ENCODE peak calls at places on chromosomes 12 and 14, in ten cellular contexts. U, C, Y, H, K, O, Q, M, N and P are unnamed samples.

GRCh38 chr12:64610660-64611429 is 550 bp downstream of the RASSF3 start:
- DNase-seq in U (peak; percentile 92), C (peak; percentile 82), Y (peak; percentile 69), H (no peak), K (peak; percentile 54), O (no peak), Q (peak; percentile 44), M (peak; percentile 79), N (peak; percentile 81), P (peak; percentile 54)

GRCh38 chr14:77376380-77376770 is 519 bp downstream of the TMED8 start:
- DNase-seq in U (no peak), C (peak; percentile 69), Y (peak; percentile 25), H (no peak), K (peak; percentile 15), O (no peak), Q (no peak), M (peak; percentile 26), N (no peak), P (no peak)

GRCh38 chr12:56657416-56658379 is 11.9 kb upstream of the ATP5F1B start:
- DNase-seq in U (no peak), C (no peak), Y (no peak), H (no peak), K (no peak), O (no peak), Q (no peak), M (no peak), N (no peak), P (no peak)

GRCh38 chr12:103884316-103884715 is 43.3 kb upstream of the NT5DC3 start:
- DNase-seq in U (no peak), C (peak; percentile 51), Y (no peak), H (no peak), K (peak; percentile 62), O (no peak), Q (no peak), M (peak; percentile 24), N (no peak), P (no peak)

GRCh38 chr14:52325126-52325525 is 11.0 kb downstream of the PTGER2 start:
- DNase-seq in U (no peak), C (no peak), Y (no peak), H (no peak), K (no peak), O (no peak), Q (no peak), M (no peak), N (no peak), P (no peak)

GRCh38 chr14:23624830-23625404 is 11.2 kb upstream of the DHRS2 start:
- DNase-seq in U (no peak), C (no peak), Y (no peak), H (no peak), K (no peak), O (no peak), Q (no peak), M (no peak), N (no peak), P (no peak)

GRCh38 chr12:27999970-28000369 is 27.4 kb upstream of the PTHLH start:
- DNase-seq in U (no peak), C (no peak), Y (no peak), H (no peak), K (no peak), O (no peak), Q (no peak), M (no peak), N (no peak), P (no peak)

GRCh38 chr12:93137656-93138612 is 208.8 kb upstream of the EEA1 start:
- DNase-seq in U (no peak), C (no peak), Y (no peak), H (no peak), K (peak; percentile 60), O (no peak), Q (no peak), M (no peak), N (no peak), P (no peak)

GRCh38 chr12:122052285-122052684 is 26.3 kb upstream of the MLXIP start:
- DNase-seq in U (no peak), C (no peak), Y (no peak), H (no peak), K (no peak), O (no peak), Q (no peak), M (no peak), N (no peak), P (no peak)

GRCh38 chr12:132108211-132108832 is 35.8 kb downstream of the DDX51 start:
- DNase-seq in U (peak; percentile 33), C (no peak), Y (no peak), H (no peak), K (no peak), O (no peak), Q (no peak), M (no peak), N (peak; percentile 34), P (no peak)

GRCh38 chr12:98228619-98229538 is 286.5 kb upstream of the TMPO start:
- DNase-seq in U (no peak), C (no peak), Y (no peak), H (no peak), K (no peak), O (no peak), Q (no peak), M (no peak), N (no peak), P (no peak)

GRCh38 chr12:77965790-77966189 is 135.1 kb downstream of the NAV3 start:
- DNase-seq in U (no peak), C (no peak), Y (no peak), H (no peak), K (no peak), O (no peak), Q (no peak), M (no peak), N (no peak), P (no peak)
- TF ChIP-seq EP300 in U (no peak), C (no peak), Y (no peak), H (no peak), K (no peak), O (no peak), Q (no peak), M (no peak), N (no peak), P (no peak)

DNA sequence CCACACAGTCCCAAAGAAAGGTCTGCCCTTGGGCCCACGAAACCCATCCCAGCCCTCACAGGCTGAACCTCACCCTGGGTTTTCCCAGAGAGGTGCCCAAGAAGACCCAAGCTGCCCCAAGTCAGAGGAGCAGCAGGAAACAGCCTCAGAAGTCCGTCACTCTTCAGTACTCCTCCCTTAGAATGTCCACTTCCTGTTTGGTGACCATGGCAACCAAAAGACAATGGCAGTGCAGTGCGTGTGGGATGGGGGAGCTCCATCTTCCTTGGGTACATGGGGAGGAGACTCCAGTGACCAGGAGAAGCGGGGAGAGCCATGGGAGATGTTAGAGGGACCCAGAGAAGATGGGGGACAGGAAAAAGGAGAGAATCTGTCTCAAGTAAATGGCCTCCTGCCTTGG is 11.3 kb downstream of the SELPLG start:
- DNase-seq in U (no peak), C (no peak), Y (no peak), H (no peak), K (peak; percentile 65), O (no peak), Q (peak; percentile 49), M (no peak), N (no peak), P (no peak)
- TF ChIP-seq EP300 in U (peak; percentile 89), C (no peak), Y (no peak), H (no peak), K (no peak), O (no peak), Q (no peak), M (no peak), N (no peak), P (no peak)

GRCh38 chr12:120980800-120981368 is 2.5 kb downstream of the HNF1A start:
- DNase-seq in U (no peak), C (no peak), Y (peak; percentile 82), H (no peak), K (peak; percentile 85), O (no peak), Q (no peak), M (peak; percentile 71), N (no peak), P (no peak)

GRCh38 chr12:120984351-120984898 is 6.1 kb downstream of the HNF1A start:
- DNase-seq in U (no peak), C (peak; percentile 79), Y (peak; percentile 83), H (no peak), K (peak; percentile 84), O (no peak), Q (peak; percentile 87), M (peak; percentile 83), N (no peak), P (no peak)

GRCh38 chr12:120981407-120981921 is 3.1 kb downstream of the HNF1A start:
- DNase-seq in U (no peak), C (no peak), Y (no peak), H (no peak), K (peak; percentile 87), O (no peak), Q (no peak), M (no peak), N (no peak), P (no peak)

GRCh38 chr12:120982659-120983058 is 4.3 kb downstream of the HNF1A start:
- DNase-seq in U (no peak), C (no peak), Y (no peak), H (no peak), K (no peak), O (no peak), Q (no peak), M (no peak), N (no peak), P (no peak)

DNA sequence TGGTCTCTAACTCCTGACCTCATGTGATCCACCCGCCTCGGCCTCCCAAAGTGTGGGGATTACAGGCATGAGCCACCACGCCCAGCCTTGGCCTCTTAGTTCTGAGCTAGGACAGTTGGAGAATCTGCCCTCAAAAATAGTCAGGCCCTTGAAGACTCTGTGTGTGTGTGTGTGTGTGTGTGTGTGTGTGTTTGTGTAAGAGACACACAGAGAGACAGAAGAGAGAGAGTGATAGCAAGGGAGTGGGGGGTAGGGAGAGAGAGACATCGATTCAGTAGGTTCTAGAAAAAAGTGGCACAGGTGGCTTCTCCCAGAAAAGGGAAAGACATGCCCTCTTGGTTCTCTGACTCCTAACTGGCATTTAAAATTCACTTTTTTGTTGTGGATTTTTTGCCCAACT is 5.4 kb downstream of the HNF1A start:
- DNase-seq in U (no peak), C (no peak), Y (no peak), H (no peak), K (peak; percentile 59), O (no peak), Q (no peak), M (no peak), N (no peak), P (no peak)
- TF ChIP-seq EP300 in U (no peak), C (no peak), Y (no peak), H (no peak), K (no peak), O (no peak), Q (no peak), M (no peak), N (no peak), P (no peak)

DNA sequence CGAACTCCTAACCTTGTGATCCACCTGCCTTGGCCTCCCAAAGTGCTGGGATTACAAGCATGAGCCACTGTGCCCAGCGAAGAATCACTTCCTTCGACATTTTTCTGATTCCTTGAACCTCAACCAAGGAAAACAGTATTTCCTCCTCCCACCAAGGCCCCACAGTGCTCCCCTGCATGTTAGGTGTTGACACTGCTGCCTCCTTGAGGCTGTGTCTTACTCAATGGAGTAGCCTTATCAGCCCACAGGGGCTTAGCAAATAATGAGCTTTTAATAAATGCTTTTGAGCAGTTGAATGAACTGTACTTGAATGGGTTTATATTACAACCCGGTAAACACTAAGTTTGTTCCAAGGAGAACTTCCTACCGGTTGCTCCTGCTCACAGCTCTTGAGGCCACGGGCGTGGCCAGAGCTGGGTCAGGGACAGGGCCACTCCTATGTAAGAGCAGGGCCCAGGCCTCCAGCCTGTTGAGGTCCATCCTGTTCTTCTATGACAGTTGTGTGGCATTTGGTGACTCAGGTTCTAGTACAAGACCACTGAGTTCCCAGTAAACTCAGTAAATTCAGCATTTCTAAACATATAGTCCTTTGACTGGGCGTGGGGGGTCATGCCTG is 36.8 kb upstream of the TUBA1A start:
- DNase-seq in U (peak; percentile 54), C (no peak), Y (no peak), H (no peak), K (peak; percentile 44), O (no peak), Q (no peak), M (peak; percentile 21), N (no peak), P (no peak)
- TF ChIP-seq EP300 in U (no peak), C (no peak), Y (no peak), H (no peak), K (no peak), O (no peak), Q (no peak), M (no peak), N (no peak), P (no peak)